ENCODE peak calls at places on chromosomes 16 and 17, in six cellular contexts. G, U, S, A, J and E are unnamed samples.

GRCh38 chr16:57889960-57890751 is 80.8 kb downstream of the CNGB1 start:
- DNase-seq in U (no peak), A (no peak), G (no peak), S (peak; percentile 41), J (no peak), E (no peak)

GRCh38 chr17:81563861-81564586 is 11.9 kb upstream of the FAAP100 start:
- DNase-seq in G (no peak), A (no peak), S (no peak), J (no peak), U (no peak), E (no peak)

GRCh38 chr17:80878876-80879722 is 112.5 kb upstream of the CHMP6 start:
- DNase-seq in A (no peak), S (no peak), G (no peak), J (no peak), U (no peak), E (no peak)

GRCh38 chr17:79850571-79851460 is 11.6 kb upstream of the CBX4 start:
- DNase-seq in J (no peak), G (no peak), S (no peak), A (no peak), U (no peak), E (no peak)

GRCh38 chr16:778447-778846 is 9.7 kb downstream of the RPUSD1 start:
- DNase-seq in A (no peak), U (no peak), G (no peak), J (no peak), S (no peak), E (no peak)

GRCh38 chr17:12429125-12429524 is 236.6 kb upstream of the MYOCD start:
- DNase-seq in S (no peak), J (no peak), U (no peak), G (no peak), A (no peak), E (no peak)

GRCh38 chr17:57948169-57948554 is 7.0 kb downstream of the CUEDC1 start:
- DNase-seq in S (no peak), J (no peak), U (no peak), G (no peak), A (no peak), E (no peak)

GRCh38 chr17:9549215-9549614 is 26.4 kb downstream of the STX8 start:
- DNase-seq in A (no peak), S (no peak), G (no peak), U (no peak), J (no peak), E (no peak)

GRCh38 chr17:17157041-17157440 is 49.1 kb downstream of the PLD6 start:
- DNase-seq in S (no peak), A (no peak), J (no peak), U (no peak), G (no peak), E (no peak)
- H3K36me3 ChIP-seq in S (no peaks in the 10 kb centered on the region), A (peaks cover 91% of the 10 kb centered on the region), J (peaks cover 73% of the 10 kb centered on the region), U (no peaks in the 10 kb centered on the region), G (peaks cover 10% of the 10 kb centered on the region), E (peaks cover 90% of the 10 kb centered on the region)

GRCh38 chr16:1971678-1972489 is at the start of gene TBL3:
- DNase-seq in A (peak; percentile 94), G (peak; percentile 82), J (peak; percentile 98), U (peak; percentile 95), S (peak; percentile 85), E (peak; percentile 97)
- TF ChIP-seq EP300 in A (no peak), G (no peak), J (no peak), U (no peak), S (peak; percentile 92), E (no peak)

DNA sequence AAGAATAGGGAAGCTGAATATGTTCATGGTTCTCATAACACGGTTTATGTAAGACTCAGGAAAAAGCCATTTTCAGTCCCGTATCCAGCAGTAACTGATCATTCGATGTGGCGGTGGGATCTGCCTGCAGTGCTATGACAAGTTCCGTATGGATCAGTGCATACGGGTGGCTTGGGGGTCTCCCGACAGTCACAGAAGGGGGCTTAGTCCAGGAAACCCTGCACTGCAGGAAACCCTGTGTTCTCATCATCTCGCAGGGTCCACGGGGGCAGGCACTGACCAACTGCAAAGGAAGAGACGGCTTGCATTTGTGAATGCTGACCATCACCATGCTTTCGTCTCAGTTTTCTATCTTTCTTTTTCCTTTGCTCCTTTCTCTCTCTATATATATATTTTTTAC is 7.7 kb downstream of the MTHFSD start:
- DNase-seq in J (no peak), S (no peak), G (no peak), A (no peak), U (no peak), E (peak; percentile 57)
- H3K36me3 ChIP-seq in J (peaks cover 63% of the 10 kb centered on the region), S (no peaks in the 10 kb centered on the region), G (no peaks in the 10 kb centered on the region), A (peaks cover 14% of the 10 kb centered on the region), U (no peaks in the 10 kb centered on the region), E (peaks cover 16% of the 10 kb centered on the region)

GRCh38 chr16:52456368-52456767 is 90.6 kb downstream of the TOX3 start:
- DNase-seq in J (no peak), A (no peak), G (no peak), U (no peak), S (no peak), E (no peak)
- TF ChIP-seq EP300 in J (no peak), A (no peak), G (no peak), U (no peak), S (no peak), E (no peak)

GRCh38 chr16:65644821-65645220 is 523.0 kb upstream of the CDH11 start:
- DNase-seq in G (no peak), U (no peak), A (no peak), S (no peak), J (no peak), E (no peak)

GRCh38 chr16:65641693-65642289 is 519.9 kb upstream of the CDH11 start:
- DNase-seq in G (no peak), S (no peak), J (no peak), A (no peak), U (no peak), E (no peak)

DNA sequence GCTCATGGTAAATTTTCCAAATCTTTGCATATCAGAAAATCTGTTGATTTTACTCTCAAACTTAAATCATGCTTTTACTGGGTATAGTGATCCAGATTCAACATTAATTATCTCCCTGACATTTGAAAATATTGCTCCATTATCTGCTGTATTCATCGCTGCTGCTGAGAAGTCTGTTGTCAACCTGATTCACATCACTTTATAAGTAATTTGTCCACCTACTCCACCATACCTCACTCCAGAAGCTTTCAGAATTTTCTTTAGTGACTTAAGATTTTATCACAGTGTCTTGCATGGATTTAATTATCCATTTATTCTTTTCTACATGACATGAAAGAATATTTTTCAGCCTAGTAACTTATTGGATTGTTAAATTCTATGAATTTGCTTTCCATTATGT is 519.2 kb upstream of the CDH11 start:
- DNase-seq in J (no peak), A (no peak), G (no peak), S (no peak), U (no peak), E (no peak)
- H3K36me3 ChIP-seq in J (no peaks in the 10 kb centered on the region), A (no peaks in the 10 kb centered on the region), G (no peaks in the 10 kb centered on the region), S (no peaks in the 10 kb centered on the region), U (no peaks in the 10 kb centered on the region), E (no peaks in the 10 kb centered on the region)

DNA sequence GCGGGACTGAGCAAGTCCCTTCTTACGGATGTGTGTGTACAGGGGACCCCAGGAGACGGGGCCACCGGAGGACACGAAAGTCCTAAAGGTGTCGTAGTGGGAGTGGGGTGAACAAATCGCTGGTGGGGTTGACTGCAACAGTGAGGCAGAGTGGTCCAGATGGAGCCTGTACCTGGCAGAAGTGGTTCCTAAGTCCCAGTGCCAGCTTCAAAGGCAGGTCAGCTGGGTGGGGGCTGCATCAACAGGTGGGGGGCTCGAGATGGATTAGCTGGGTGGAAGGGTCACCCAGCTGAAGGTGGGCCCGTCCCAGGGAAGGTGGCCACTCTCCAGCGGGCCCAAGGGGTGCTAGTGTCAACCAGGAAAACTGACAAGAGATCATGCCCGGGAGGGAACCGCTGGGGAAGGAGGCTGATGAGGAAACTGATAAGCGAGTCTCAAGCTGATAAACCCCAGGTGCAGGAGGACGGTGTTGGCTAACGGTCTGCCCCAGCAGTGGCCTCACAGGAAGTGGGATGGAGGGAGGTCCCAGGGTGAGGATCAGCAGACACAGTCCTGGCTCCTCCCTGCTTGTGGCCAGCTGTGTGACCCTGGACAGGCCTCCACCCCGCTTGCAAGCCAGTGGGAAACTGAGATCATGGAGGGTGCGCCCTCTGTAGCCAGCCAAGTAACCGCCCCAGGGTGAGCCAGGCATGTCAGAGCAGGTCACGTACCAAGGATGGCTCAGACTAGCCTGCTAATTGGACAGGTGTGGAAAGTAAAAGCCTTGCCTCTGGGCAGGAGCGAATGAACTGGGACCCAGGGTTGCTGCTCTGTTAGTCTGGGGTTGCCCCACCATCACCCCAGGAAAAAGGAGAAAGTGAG is 1.0 kb downstream of the ORAI3 start:
- DNase-seq in A (peak; percentile 67), G (no peak), J (peak; percentile 73), S (peak; percentile 87), U (peak; percentile 84), E (peak; percentile 95)
- TF ChIP-seq EP300 in A (no peak), G (no peak), J (peak; percentile 23), S (no peak), U (no peak), E (no peak)

DNA sequence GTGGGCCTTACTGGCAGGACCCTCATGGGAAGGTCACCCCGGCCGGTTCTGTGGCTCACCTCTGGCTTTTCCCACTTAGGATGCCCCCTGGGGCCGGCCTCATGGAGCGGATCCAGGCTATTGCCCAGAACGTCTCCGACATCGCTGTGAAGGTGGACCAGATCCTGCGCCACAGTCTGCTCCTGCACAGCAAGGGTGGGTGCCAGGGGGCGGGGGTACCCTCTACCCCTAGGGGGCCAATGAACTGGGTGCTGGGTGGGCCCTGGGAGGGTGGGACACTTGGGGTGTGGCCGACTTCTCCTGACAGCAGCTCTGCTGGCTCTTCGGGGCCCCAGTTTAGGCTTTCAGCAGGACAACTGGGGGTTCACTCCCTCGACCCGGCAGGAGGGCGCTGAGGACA is 34.3 kb downstream of the MGAT5B start:
- DNase-seq in A (no peak), J (no peak), S (no peak), G (no peak), U (no peak), E (no peak)
- H3K36me3 ChIP-seq in A (no peaks in the 10 kb centered on the region), J (peaks cover 1% of the 10 kb centered on the region), S (no peaks in the 10 kb centered on the region), G (no peaks in the 10 kb centered on the region), U (no peaks in the 10 kb centered on the region), E (no peaks in the 10 kb centered on the region)